ENCODE peak calls at places on chromosomes 16 and 17, in six cellular contexts. J, D, K, H, B and Q are unnamed samples.

GRCh38 chr16:2428051-2428786 is 1.0 kb upstream of the CCNF start:
- DNase-seq in H (no peak), D (peak; percentile 38), K (no peak), B (no peak), J (peak; percentile 71), Q (peak; percentile 85)

GRCh38 chr16:74807052-74807646 is 32.5 kb upstream of the FA2H start:
- DNase-seq in H (no peak), D (no peak), B (no peak), J (no peak), K (no peak), Q (no peak)

GRCh38 chr16:81996664-81997529 is 14.4 kb downstream of the SDR42E1 start:
- DNase-seq in K (no peak), B (no peak), H (peak; percentile 51), D (peak; percentile 70), J (peak; percentile 11), Q (peak; percentile 69)

GRCh38 chr16:787261-787966 is 767 bp downstream of the RPUSD1 start:
- DNase-seq in K (no peak), J (no peak), D (no peak), B (no peak), H (no peak), Q (no peak)

GRCh38 chr17:63629627-63630026 is 7.4 kb downstream of the MAP3K3 start:
- DNase-seq in B (no peak), D (peak; percentile 17), J (no peak), K (no peak), H (no peak), Q (no peak)

GRCh38 chr17:66406701-66407644 is 104.6 kb downstream of the PRKCA start:
- DNase-seq in K (no peak), H (no peak), J (no peak), D (no peak), B (no peak), Q (no peak)

GRCh38 chr17:44376124-44376523 is 12.5 kb upstream of the FAM171A2 start:
- DNase-seq in H (peak; percentile 80), J (peak; percentile 24), K (no peak), B (no peak), D (peak; percentile 65), Q (peak; percentile 95)

GRCh38 chr16:78768723-78769122 is 669.3 kb downstream of the WWOX start:
- DNase-seq in H (no peak), J (no peak), B (no peak), D (no peak), K (no peak), Q (no peak)

GRCh38 chr16:57049678-57050077 is 42.7 kb upstream of the CPNE2 start:
- DNase-seq in B (no peak), D (no peak), K (no peak), J (no peak), H (no peak), Q (no peak)